ENCODE peak calls at places on chromosome 1, in seven cellular contexts. K is activated effector memory CD4-positive, alpha-beta T cell treated with Interleukin-2 at 50 U/mL for 16 hours; A is GDM1; B is NCI-H748 treated with DMSO at 0.1 percent for 48 hours; U is small intestine; E is anterior cingulate cortex; W is stimulated activated CD8-positive, alpha-beta memory T cell treated with anti-CD3 and anti-CD28 coated beads, Interleukin-15, amount 100 ng/mL, for 1 hour. Y is an unnamed sample.

GRCh38 chr1:65214340-65215027 is 66.5 kb downstream of the AK4 start:
- DNase-seq in E (no peak), B (no peak), A (no peak), U (no peak), K (no peak), W (no peak), Y (no peak)

GRCh38 chr1:17998889-17999288 is 108.7 kb upstream of the IGSF21 start:
- DNase-seq in A (no peak), K (no peak), W (no peak), B (no peak), E (no peak), U (no peak), Y (no peak)

GRCh38 chr1:36740446-36740845 is 257.7 kb upstream of the CSF3R start:
- DNase-seq in E (no peak), B (no peak), U (no peak), K (no peak), W (no peak), A (no peak), Y (no peak)

GRCh38 chr1:204782118-204782700 is 88.5 kb upstream of the NFASC start:
- DNase-seq in B (no peak), U (no peak), A (no peak), K (no peak), E (no peak), W (no peak), Y (no peak)

GRCh38 chr1:224589006-224589405 is 27.1 kb upstream of the CNIH3 start:
- DNase-seq in A (no peak), E (no peak), U (no peak), W (no peak), B (no peak), K (no peak), Y (no peak)

GRCh38 chr1:236534164-236534651 is 10.4 kb downstream of the LGALS8 start:
- DNase-seq in B (no peak), E (no peak), U (no peak), A (no peak), K (no peak), W (peak), Y (no peak)

GRCh38 chr1:27522148-27522859 is 32.3 kb upstream of the WASF2 start:
- DNase-seq in A (no peak), B (peak), K (peak), E (peak), U (no peak), W (no peak), Y (peak)

GRCh38 chr1:147598631-147599361 is 57.5 kb downstream of the BCL9 start:
- DNase-seq in E (no peak), A (no peak), W (peak), B (peak), U (no peak), K (peak), Y (no peak)

GRCh38 chr1:214983126-214983869 is 99.2 kb upstream of the KCNK2 start:
- DNase-seq in U (no peak), W (no peak), B (no peak), A (no peak), K (no peak), E (no peak), Y (no peak)

GRCh38 chr1:186078245-186078644 is 296.8 kb downstream of the TPR start:
- DNase-seq in U (no peak), A (no peak), E (no peak), W (no peak), K (no peak), B (no peak), Y (no peak)

GRCh38 chr1:21058035-21058793 is 118.5 kb downstream of the EIF4G3 start:
- DNase-seq in W (no peak), A (no peak), B (no peak), U (peak), K (no peak), E (no peak), Y (no peak)

GRCh38 chr1:16215882-16216753 is 3.7 kb upstream of the ARHGEF19 start:
- DNase-seq in B (peak), E (peak), W (no peak), U (peak), K (peak), A (no peak), Y (peak)

Y was measured in NCI-H1930.